ENCODE peak calls at places on chromosomes 12 and 14, in seven cellular contexts. One of them, this sample, is unnamed.

GRCh38 chr12:80154261-80154660 is 54.9 kb downstream of the OTOGL start:
- DNase-seq in fibroblast of villous mesenchyme: peak
- DNase-seq in mesendoderm: no peak
- DNase-seq in bronchial epithelial cell: peak
- DNase-seq in SK-N-SH: no peak
- DNase-seq in body of pancreas: no peak
- DNase-seq in brain microvascular endothelial cell: no peak
- DNase-seq in this sample: peak

GRCh38 chr14:80634106-80634758 is 307.3 kb downstream of the CEP128 start:
- DNase-seq in bronchial epithelial cell: peak
- DNase-seq in mesendoderm: no peak
- DNase-seq in SK-N-SH: no peak
- DNase-seq in body of pancreas: no peak
- DNase-seq in brain microvascular endothelial cell: no peak
- DNase-seq in fibroblast of villous mesenchyme: no peak
- DNase-seq in this sample: no peak

GRCh38 chr12:56159482-56160105 is 1.4 kb downstream of the MYL6 start:
- DNase-seq in mesendoderm: no peak
- DNase-seq in body of pancreas: no peak
- DNase-seq in brain microvascular endothelial cell: no peak
- DNase-seq in fibroblast of villous mesenchyme: no peak
- DNase-seq in bronchial epithelial cell: no peak
- DNase-seq in SK-N-SH: no peak
- DNase-seq in this sample: no peak

GRCh38 chr12:89454080-89454848 is 70.3 kb downstream of the GALNT4 start:
- DNase-seq in bronchial epithelial cell: no peak
- DNase-seq in body of pancreas: no peak
- DNase-seq in brain microvascular endothelial cell: peak
- DNase-seq in mesendoderm: peak
- DNase-seq in fibroblast of villous mesenchyme: peak
- DNase-seq in SK-N-SH: no peak
- DNase-seq in this sample: no peak

GRCh38 chr12:32482226-32482625 is 82.9 kb downstream of the FGD4 start:
- DNase-seq in bronchial epithelial cell: no peak
- DNase-seq in mesendoderm: no peak
- DNase-seq in fibroblast of villous mesenchyme: no peak
- DNase-seq in SK-N-SH: no peak
- DNase-seq in body of pancreas: peak
- DNase-seq in brain microvascular endothelial cell: no peak
- DNase-seq in this sample: no peak

GRCh38 chr12:107474639-107475539 is 210.7 kb upstream of the PWP1 start:
- DNase-seq in SK-N-SH: no peak
- DNase-seq in mesendoderm: no peak
- DNase-seq in brain microvascular endothelial cell: no peak
- DNase-seq in fibroblast of villous mesenchyme: no peak
- DNase-seq in body of pancreas: no peak
- DNase-seq in bronchial epithelial cell: peak
- DNase-seq in this sample: no peak

GRCh38 chr14:96631621-96632362 is 129.6 kb downstream of the PAPOLA start:
- DNase-seq in body of pancreas: no peak
- DNase-seq in bronchial epithelial cell: no peak
- DNase-seq in mesendoderm: peak
- DNase-seq in SK-N-SH: peak
- DNase-seq in brain microvascular endothelial cell: no peak
- DNase-seq in fibroblast of villous mesenchyme: no peak
- DNase-seq in this sample: no peak

GRCh38 chr14:78967111-78967809 is 797.1 kb downstream of the NRXN3 start:
- DNase-seq in SK-N-SH: no peak
- DNase-seq in body of pancreas: no peak
- DNase-seq in mesendoderm: no peak
- DNase-seq in bronchial epithelial cell: no peak
- DNase-seq in fibroblast of villous mesenchyme: no peak
- DNase-seq in brain microvascular endothelial cell: peak
- DNase-seq in this sample: no peak

GRCh38 chr12:70652451-70652850 is 15.2 kb upstream of the PTPRB start:
- DNase-seq in bronchial epithelial cell: no peak
- DNase-seq in SK-N-SH: no peak
- DNase-seq in fibroblast of villous mesenchyme: no peak
- DNase-seq in brain microvascular endothelial cell: no peak
- DNase-seq in mesendoderm: no peak
- DNase-seq in body of pancreas: no peak
- DNase-seq in this sample: no peak

GRCh38 chr14:37550511-37550910 is 44.5 kb downstream of the FOXA1 start:
- DNase-seq in bronchial epithelial cell: no peak
- DNase-seq in mesendoderm: no peak
- DNase-seq in SK-N-SH: no peak
- DNase-seq in body of pancreas: no peak
- DNase-seq in fibroblast of villous mesenchyme: peak
- DNase-seq in brain microvascular endothelial cell: no peak
- DNase-seq in this sample: peak

GRCh38 chr14:104677506-104678332 is 11.7 kb upstream of the INF2 start:
- DNase-seq in SK-N-SH: no peak
- DNase-seq in body of pancreas: peak
- DNase-seq in mesendoderm: peak
- DNase-seq in bronchial epithelial cell: peak
- DNase-seq in fibroblast of villous mesenchyme: peak
- DNase-seq in brain microvascular endothelial cell: peak
- DNase-seq in this sample: no peak

GRCh38 chr14:67526676-67527459 is 6.2 kb upstream of the PLEKHH1 start:
- DNase-seq in brain microvascular endothelial cell: peak
- DNase-seq in body of pancreas: peak
- DNase-seq in bronchial epithelial cell: peak
- DNase-seq in fibroblast of villous mesenchyme: peak
- DNase-seq in mesendoderm: peak
- DNase-seq in SK-N-SH: peak
- DNase-seq in this sample: no peak

GRCh38 chr12:72077111-72077820 is 138.6 kb downstream of the TPH2 start:
- DNase-seq in SK-N-SH: no peak
- DNase-seq in mesendoderm: peak
- DNase-seq in brain microvascular endothelial cell: no peak
- DNase-seq in fibroblast of villous mesenchyme: no peak
- DNase-seq in bronchial epithelial cell: no peak
- DNase-seq in body of pancreas: no peak
- DNase-seq in this sample: no peak

GRCh38 chr12:49019435-49020317 is 1.1 kb upstream of the PRKAG1 start:
- DNase-seq in bronchial epithelial cell: peak
- DNase-seq in brain microvascular endothelial cell: peak
- DNase-seq in fibroblast of villous mesenchyme: peak
- DNase-seq in SK-N-SH: peak
- DNase-seq in mesendoderm: peak
- DNase-seq in body of pancreas: peak
- DNase-seq in this sample: no peak

GRCh38 chr14:76546426-76547221 is 170.7 kb downstream of the ESRRB start:
- DNase-seq in SK-N-SH: peak
- DNase-seq in bronchial epithelial cell: peak
- DNase-seq in fibroblast of villous mesenchyme: peak
- DNase-seq in mesendoderm: peak
- DNase-seq in brain microvascular endothelial cell: no peak
- DNase-seq in body of pancreas: peak
- DNase-seq in this sample: no peak

GRCh38 chr14:104657114-104657524 is 32.3 kb upstream of the INF2 start:
- DNase-seq in SK-N-SH: peak
- DNase-seq in mesendoderm: no peak
- DNase-seq in fibroblast of villous mesenchyme: no peak
- DNase-seq in body of pancreas: peak
- DNase-seq in brain microvascular endothelial cell: no peak
- DNase-seq in bronchial epithelial cell: no peak
- DNase-seq in this sample: no peak

GRCh38 chr12:130118181-130118580 is 44.1 kb upstream of the FZD10 start:
- DNase-seq in body of pancreas: no peak
- DNase-seq in brain microvascular endothelial cell: no peak
- DNase-seq in bronchial epithelial cell: no peak
- DNase-seq in fibroblast of villous mesenchyme: no peak
- DNase-seq in SK-N-SH: no peak
- DNase-seq in mesendoderm: no peak
- DNase-seq in this sample: no peak

GRCh38 chr14:100890451-100890850 is 13.1 kb downstream of the RTL1 start:
- DNase-seq in fibroblast of villous mesenchyme: no peak
- DNase-seq in mesendoderm: no peak
- DNase-seq in SK-N-SH: no peak
- DNase-seq in brain microvascular endothelial cell: no peak
- DNase-seq in bronchial epithelial cell: no peak
- DNase-seq in body of pancreas: no peak
- DNase-seq in this sample: no peak

GRCh38 chr14:76826122-76826521 is at the start of gene LRRC74A:
- DNase-seq in fibroblast of villous mesenchyme: no peak
- DNase-seq in SK-N-SH: no peak
- DNase-seq in bronchial epithelial cell: peak
- DNase-seq in brain microvascular endothelial cell: no peak
- DNase-seq in mesendoderm: no peak
- DNase-seq in body of pancreas: peak
- DNase-seq in this sample: no peak

GRCh38 chr14:59629384-59630158 is 53.0 kb upstream of the CCDC175 start:
- DNase-seq in SK-N-SH: peak
- DNase-seq in body of pancreas: no peak
- DNase-seq in fibroblast of villous mesenchyme: no peak
- DNase-seq in bronchial epithelial cell: no peak
- DNase-seq in brain microvascular endothelial cell: no peak
- DNase-seq in mesendoderm: no peak
- DNase-seq in this sample: no peak
- H3K4me3 ChIP-seq in SK-N-SH: peak
- H3K4me3 ChIP-seq in body of pancreas: no peak
- H3K4me3 ChIP-seq in fibroblast of villous mesenchyme: no peak
- H3K4me3 ChIP-seq in bronchial epithelial cell: no peak
- H3K4me3 ChIP-seq in brain microvascular endothelial cell: no peak
- H3K4me3 ChIP-seq in mesendoderm: no peak
- H3K4me3 ChIP-seq in this sample: no peak

GRCh38 chr12:2980630-2981029 is 21.4 kb downstream of the TEAD4 start:
- DNase-seq in mesendoderm: no peak
- DNase-seq in SK-N-SH: no peak
- DNase-seq in bronchial epithelial cell: no peak
- DNase-seq in fibroblast of villous mesenchyme: no peak
- DNase-seq in body of pancreas: no peak
- DNase-seq in brain microvascular endothelial cell: no peak
- DNase-seq in this sample: no peak

GRCh38 chr12:2986876-2987275 is 27.7 kb downstream of the TEAD4 start:
- DNase-seq in SK-N-SH: no peak
- DNase-seq in body of pancreas: no peak
- DNase-seq in fibroblast of villous mesenchyme: no peak
- DNase-seq in bronchial epithelial cell: no peak
- DNase-seq in brain microvascular endothelial cell: no peak
- DNase-seq in mesendoderm: no peak
- DNase-seq in this sample: no peak

GRCh38 chr12:2984698-2985097 is 25.5 kb downstream of the TEAD4 start:
- DNase-seq in SK-N-SH: no peak
- DNase-seq in bronchial epithelial cell: peak
- DNase-seq in mesendoderm: no peak
- DNase-seq in brain microvascular endothelial cell: no peak
- DNase-seq in body of pancreas: no peak
- DNase-seq in fibroblast of villous mesenchyme: no peak
- DNase-seq in this sample: no peak

GRCh38 chr12:2982361-2982760 is 23.2 kb downstream of the TEAD4 start:
- DNase-seq in body of pancreas: peak
- DNase-seq in fibroblast of villous mesenchyme: no peak
- DNase-seq in bronchial epithelial cell: no peak
- DNase-seq in brain microvascular endothelial cell: no peak
- DNase-seq in mesendoderm: no peak
- DNase-seq in SK-N-SH: no peak
- DNase-seq in this sample: no peak

GRCh38 chr12:2984249-2984648 is 25.1 kb downstream of the TEAD4 start:
- DNase-seq in body of pancreas: no peak
- DNase-seq in SK-N-SH: no peak
- DNase-seq in bronchial epithelial cell: no peak
- DNase-seq in fibroblast of villous mesenchyme: peak
- DNase-seq in mesendoderm: no peak
- DNase-seq in brain microvascular endothelial cell: no peak
- DNase-seq in this sample: no peak
- H3K4me3 ChIP-seq in body of pancreas: no peak
- H3K4me3 ChIP-seq in SK-N-SH: no peak
- H3K4me3 ChIP-seq in bronchial epithelial cell: no peak
- H3K4me3 ChIP-seq in fibroblast of villous mesenchyme: no peak
- H3K4me3 ChIP-seq in mesendoderm: no peak
- H3K4me3 ChIP-seq in brain microvascular endothelial cell: no peak
- H3K4me3 ChIP-seq in this sample: no peak

DNA sequence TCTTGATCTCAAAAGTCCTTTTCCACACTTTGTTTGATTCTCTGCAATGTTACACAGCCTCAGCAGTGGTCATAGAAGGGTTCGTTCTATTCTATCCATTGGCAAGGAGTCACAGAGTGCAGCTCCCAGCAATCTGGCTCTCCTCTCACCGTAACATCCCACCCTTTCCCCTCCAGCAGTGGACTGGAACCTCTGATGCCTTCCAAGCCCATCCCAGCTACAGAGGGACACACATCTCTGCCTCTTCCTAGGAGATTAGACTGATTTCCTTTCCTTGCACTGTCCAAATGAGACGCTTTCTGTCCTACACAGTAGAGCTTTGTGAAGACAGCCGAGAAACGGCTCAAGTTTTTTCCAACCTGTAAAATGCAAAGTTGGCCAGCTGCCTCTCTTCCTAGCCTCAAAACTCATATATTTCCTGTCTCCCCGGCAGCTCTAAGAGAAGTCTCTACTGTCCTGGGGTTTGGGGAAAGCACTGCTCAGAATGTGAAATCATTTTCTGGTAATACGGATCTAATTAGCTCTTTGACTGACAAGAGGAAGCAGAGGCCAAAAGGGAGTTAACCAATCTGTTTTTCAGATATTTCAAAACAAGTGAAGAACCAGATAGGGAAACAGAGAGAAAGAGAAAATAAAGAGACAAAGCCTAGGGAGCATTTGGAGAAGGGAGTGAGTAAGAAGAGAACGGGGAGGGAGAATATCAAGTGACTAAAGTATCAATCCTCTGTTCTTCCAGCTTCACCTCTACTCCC is 528 bp downstream of the NINJ2 start:
- DNase-seq in bronchial epithelial cell: no peak
- DNase-seq in fibroblast of villous mesenchyme: peak
- DNase-seq in mesendoderm: no peak
- DNase-seq in body of pancreas: no peak
- DNase-seq in SK-N-SH: no peak
- DNase-seq in brain microvascular endothelial cell: no peak
- DNase-seq in this sample: no peak
- H3K4me3 ChIP-seq in bronchial epithelial cell: no peak
- H3K4me3 ChIP-seq in fibroblast of villous mesenchyme: peak
- H3K4me3 ChIP-seq in mesendoderm: no peak
- H3K4me3 ChIP-seq in body of pancreas: no peak
- H3K4me3 ChIP-seq in SK-N-SH: no peak
- H3K4me3 ChIP-seq in brain microvascular endothelial cell: peak
- H3K4me3 ChIP-seq in this sample: no peak

GRCh38 chr14:36520601-36521525 is 831 bp upstream of the NKX2-1 start:
- DNase-seq in SK-N-SH: peak
- DNase-seq in body of pancreas: no peak
- DNase-seq in mesendoderm: peak
- DNase-seq in brain microvascular endothelial cell: no peak
- DNase-seq in bronchial epithelial cell: no peak
- DNase-seq in fibroblast of villous mesenchyme: no peak
- DNase-seq in this sample: no peak

GRCh38 chr14:36519431-36520321 is at the start of gene NKX2-1:
- DNase-seq in fibroblast of villous mesenchyme: no peak
- DNase-seq in bronchial epithelial cell: no peak
- DNase-seq in body of pancreas: no peak
- DNase-seq in SK-N-SH: peak
- DNase-seq in mesendoderm: peak
- DNase-seq in brain microvascular endothelial cell: no peak
- DNase-seq in this sample: no peak

GRCh38 chr14:36522972-36523685 is 3.1 kb upstream of the NKX2-1 start:
- DNase-seq in mesendoderm: peak
- DNase-seq in fibroblast of villous mesenchyme: no peak
- DNase-seq in SK-N-SH: no peak
- DNase-seq in bronchial epithelial cell: no peak
- DNase-seq in brain microvascular endothelial cell: no peak
- DNase-seq in body of pancreas: no peak
- DNase-seq in this sample: no peak

GRCh38 chr14:36522347-36522971 is 2.4 kb upstream of the NKX2-1 start:
- DNase-seq in brain microvascular endothelial cell: no peak
- DNase-seq in bronchial epithelial cell: no peak
- DNase-seq in fibroblast of villous mesenchyme: no peak
- DNase-seq in body of pancreas: no peak
- DNase-seq in SK-N-SH: no peak
- DNase-seq in mesendoderm: peak
- DNase-seq in this sample: no peak

GRCh38 chr14:36521598-36522345 is 1.7 kb upstream of the NKX2-1 start:
- DNase-seq in fibroblast of villous mesenchyme: no peak
- DNase-seq in bronchial epithelial cell: no peak
- DNase-seq in mesendoderm: peak
- DNase-seq in SK-N-SH: no peak
- DNase-seq in body of pancreas: no peak
- DNase-seq in brain microvascular endothelial cell: no peak
- DNase-seq in this sample: no peak
- H3K4me3 ChIP-seq in fibroblast of villous mesenchyme: no peak
- H3K4me3 ChIP-seq in bronchial epithelial cell: peak
- H3K4me3 ChIP-seq in mesendoderm: no peak
- H3K4me3 ChIP-seq in SK-N-SH: no peak
- H3K4me3 ChIP-seq in body of pancreas: no peak
- H3K4me3 ChIP-seq in brain microvascular endothelial cell: no peak
- H3K4me3 ChIP-seq in this sample: no peak